ENCODE peak calls at places on chromosomes 2 and 18, in five cellular contexts. T, H, E, Y and G are unnamed samples.

GRCh38 chr2:165793779-165794519 is at the start of gene GALNT3:
- DNase-seq in Y (peak; percentile 96), T (no peak), H (no peak), E (no peak), G (peak; percentile 59)

GRCh38 chr2:140990416-140990815 is 1140.4 kb downstream of the LRP1B start:
- DNase-seq in H (no peak), Y (no peak), T (no peak), E (peak; percentile 78), G (no peak)

GRCh38 chr18:21741511-21742322 is 1.1 kb downstream of the MIB1 start:
- DNase-seq in E (peak; percentile 36), H (peak; percentile 47), Y (peak; percentile 40), T (no peak), G (peak; percentile 53)

GRCh38 chr2:50546790-50547189 is 485.1 kb downstream of the NRXN1 start:
- DNase-seq in Y (no peak), E (no peak), T (no peak), H (no peak), G (no peak)

GRCh38 chr2:215833531-215834162 is 179.7 kb downstream of the MREG start:
- DNase-seq in T (no peak), Y (no peak), H (no peak), E (peak; percentile 45), G (no peak)

GRCh38 chr2:99552529-99552928 is 62.7 kb upstream of the REV1 start:
- DNase-seq in H (no peak), E (no peak), Y (peak; percentile 40), T (no peak), G (peak; percentile 79)

GRCh38 chr2:28716265-28716865 is 35.3 kb upstream of the PPP1CB start:
- DNase-seq in T (peak; percentile 39), E (peak; percentile 83), Y (peak; percentile 34), H (no peak), G (no peak)

GRCh38 chr2:9211496-9211895 is 4.9 kb downstream of the ASAP2 start:
- DNase-seq in Y (no peak), E (no peak), H (no peak), T (no peak), G (no peak)

GRCh38 chr2:187976259-187976658 is 315.4 kb upstream of the GULP1 start:
- DNase-seq in H (no peak), E (no peak), Y (no peak), T (no peak), G (no peak)

GRCh38 chr2:224885836-224886547 is 156.3 kb downstream of the DOCK10 start:
- DNase-seq in Y (no peak), H (no peak), T (no peak), E (peak; percentile 77), G (no peak)

GRCh38 chr2:72112421-72112820 is 35.2 kb downstream of the CYP26B1 start:
- DNase-seq in E (no peak), H (no peak), Y (no peak), T (no peak), G (peak; percentile 10)

GRCh38 chr2:241568738-241569137 is 10.2 kb downstream of the BOK start:
- DNase-seq in T (no peak), H (no peak), Y (no peak), E (no peak), G (no peak)

GRCh38 chr2:11129598-11130449 is 25.4 kb upstream of the SLC66A3 start:
- DNase-seq in H (peak; percentile 89), Y (peak; percentile 86), T (no peak), E (no peak), G (peak; percentile 55)

GRCh38 chr2:6995406-6996117 is 78.3 kb downstream of the RNF144A start:
- DNase-seq in Y (no peak), E (no peak), T (no peak), H (no peak), G (no peak)

GRCh38 chr2:27021253-27021801 is 11.4 kb upstream of the TMEM214 start:
- DNase-seq in E (no peak), T (no peak), Y (peak; percentile 40), H (no peak), G (no peak)

GRCh38 chr18:48340502-48340901 is 68.7 kb downstream of the ZBTB7C start:
- DNase-seq in Y (no peak), H (no peak), T (no peak), E (no peak), G (no peak)

GRCh38 chr2:11027195-11027594 is 115.5 kb downstream of the KCNF1 start:
- DNase-seq in H (no peak), T (no peak), Y (peak; percentile 7), E (no peak), G (no peak)

GRCh38 chr2:11527001-11527400 is 6.8 kb upstream of the GREB1 start:
- DNase-seq in Y (no peak), H (no peak), E (no peak), T (no peak), G (no peak)

GRCh38 chr2:68935471-68935870 is 17.2 kb downstream of the GKN2 start:
- DNase-seq in E (no peak), Y (no peak), H (no peak), T (no peak), G (no peak)

GRCh38 chr18:49704334-49704733 is 109.0 kb downstream of the ACAA2 start:
- DNase-seq in H (no peak), E (no peak), T (no peak), Y (no peak), G (no peak)

GRCh38 chr18:73948497-73948896 is 199.1 kb downstream of the FBXO15 start:
- DNase-seq in T (no peak), H (no peak), Y (no peak), E (no peak), G (no peak)

GRCh38 chr2:149205143-149205542 is 125.2 kb upstream of the LYPD6 start:
- DNase-seq in H (no peak), E (no peak), T (no peak), Y (no peak), G (no peak)

GRCh38 chr2:3480352-3481010 is 38.9 kb downstream of the ADI1 start:
- DNase-seq in Y (peak; percentile 78), E (no peak), T (no peak), H (peak; percentile 69), G (peak; percentile 91)

GRCh38 chr2:128468186-128468585 is 149.5 kb upstream of the HS6ST1 start:
- DNase-seq in T (no peak), Y (no peak), E (no peak), H (no peak), G (no peak)

GRCh38 chr18:25826377-25826776 is 264.0 kb downstream of the SS18 start:
- DNase-seq in E (peak; percentile 18), H (no peak), Y (no peak), T (no peak), G (no peak)

GRCh38 chr2:196696423-196697073 is 57.0 kb downstream of the CCDC150 start:
- DNase-seq in E (no peak), T (no peak), Y (no peak), H (no peak), G (no peak)

GRCh38 chr2:62195421-62196277 is at the start of gene B3GNT2:
- DNase-seq in Y (peak; percentile 86), E (peak; percentile 37), T (no peak), H (peak; percentile 89), G (peak; percentile 87)

GRCh38 chr2:74102516-74102915 is 45.2 kb downstream of the BOLA3 start:
- DNase-seq in T (no peak), Y (no peak), H (no peak), E (no peak), G (no peak)

GRCh38 chr2:69175795-69176715 is 163.1 kb downstream of the ANTXR1 start:
- DNase-seq in H (no peak), E (peak; percentile 74), Y (no peak), T (no peak), G (no peak)

GRCh38 chr18:65659912-65660311 is 90.9 kb upstream of the CDH7 start:
- DNase-seq in T (no peak), H (no peak), Y (no peak), E (no peak), G (no peak)

GRCh38 chr2:200308421-200309295 is 2.2 kb downstream of the SPATS2L start:
- DNase-seq in E (peak; percentile 49), H (peak; percentile 7), Y (no peak), T (no peak), G (no peak)

GRCh38 chr18:48636436-48636835 is 97.6 kb downstream of the CTIF start:
- DNase-seq in H (no peak), Y (no peak), E (no peak), T (no peak), G (no peak)

GRCh38 chr18:61556862-61557261 is 223.6 kb downstream of the CDH20 start:
- DNase-seq in T (peak; percentile 76), H (no peak), Y (no peak), E (no peak), G (no peak)

GRCh38 chr2:64330691-64331429 is 123.1 kb upstream of the LGALSL start:
- DNase-seq in H (peak; percentile 92), E (peak; percentile 70), T (peak; percentile 90), Y (peak; percentile 83), G (peak; percentile 76)